ENCODE peak calls at places on chromosomes 16 and 17, in seven cellular contexts. X, G, M, S, N, E and L are unnamed samples. For H3K27me3, the result is how much of the 10 kb centered on the place peaks cover.

GRCh38 chr16:2980227-2981176 is at the start of gene PKMYT1:
- DNase-seq in E (peak), G (peak), N (peak), X (peak), S (peak), M (peak), L (peak)

GRCh38 chr17:1076299-1076981 is 79.5 kb downstream of the TIMM22 start:
- DNase-seq in M (no peak), G (no peak), S (no peak), X (no peak), E (peak), N (no peak), L (no peak)

GRCh38 chr16:14172200-14172805 is 101.2 kb downstream of the MRTFB start:
- DNase-seq in N (no peak), S (no peak), E (no peak), X (peak), G (peak), M (no peak), L (peak)

GRCh38 chr17:1577186-1577585 is 14.6 kb upstream of the PITPNA start:
- DNase-seq in E (peak), S (no peak), X (peak), M (peak), N (peak), G (peak), L (peak)

GRCh38 chr16:27752241-27752640 is 202.3 kb downstream of the KATNIP start:
- DNase-seq in N (no peak), G (no peak), M (no peak), S (no peak), E (no peak), X (no peak), L (peak)

GRCh38 chr16:57801098-57801855 is 1.0 kb downstream of the KIFC3 start:
- DNase-seq in X (no peak), M (no peak), G (peak), N (no peak), E (peak), S (peak), L (peak)

GRCh38 chr17:32970281-32970680 is 21.4 kb upstream of the SPACA3 start:
- DNase-seq in S (no peak), M (no peak), N (peak), G (peak), X (peak), E (no peak), L (peak)

GRCh38 chr17:70138309-70138865 is 30.9 kb upstream of the KCNJ2 start:
- DNase-seq in X (peak), G (peak), N (peak), E (no peak), M (no peak), S (no peak), L (no peak)

GRCh38 chr17:63694229-63694973 is 5.5 kb downstream of the LIMD2 start:
- DNase-seq in N (no peak), G (no peak), S (peak), X (no peak), M (no peak), E (peak), L (peak)

GRCh38 chr17:82414548-82415281 is 3.4 kb upstream of the HEXD start:
- DNase-seq in S (peak), E (peak), M (peak), G (peak), N (peak), X (no peak), L (peak)

GRCh38 chr16:1107141-1107540 is 11.1 kb upstream of the C1QTNF8 start:
- DNase-seq in M (no peak), N (no peak), S (no peak), G (no peak), E (no peak), X (no peak), L (no peak)

GRCh38 chr17:48219605-48220004 is 112.0 kb downstream of the SNX11 start:
- DNase-seq in S (peak), X (no peak), E (peak), N (no peak), G (no peak), M (no peak), L (no peak)

GRCh38 chr17:40538019-40538935 is 27.0 kb downstream of the CCR7 start:
- DNase-seq in N (peak), E (no peak), G (no peak), M (no peak), S (no peak), X (no peak), L (peak)

GRCh38 chr17:8488931-8489330 is 53.2 kb downstream of the NDEL1 start:
- DNase-seq in N (peak), X (peak), M (no peak), S (no peak), G (peak), E (no peak), L (peak)

GRCh38 chr16:64180136-64180900 is 941.5 kb downstream of the CDH11 start:
- DNase-seq in M (no peak), S (no peak), X (no peak), N (no peak), E (no peak), G (no peak), L (no peak)

GRCh38 chr17:40534431-40535189 is 30.7 kb downstream of the CCR7 start:
- DNase-seq in N (no peak), G (no peak), S (no peak), M (no peak), X (no peak), E (peak), L (no peak)

GRCh38 chr16:51429041-51429440 is 278.0 kb upstream of the SALL1 start:
- DNase-seq in G (peak), N (no peak), X (no peak), E (no peak), S (no peak), M (no peak), L (no peak)

GRCh38 chr16:46482895-46483294 is 138.3 kb downstream of the SHCBP1 start:
- DNase-seq in E (no peak), G (no peak), X (no peak), M (no peak), S (no peak), N (no peak), L (no peak)

GRCh38 chr17:49932131-49932723 is 36.8 kb upstream of the DLX4 start:
- DNase-seq in S (no peak), G (no peak), X (no peak), E (no peak), N (no peak), M (no peak), L (no peak)

GRCh38 chr17:35084987-35085386 is 21.5 kb upstream of the RFFL start:
- DNase-seq in E (no peak), N (no peak), S (no peak), X (no peak), M (peak), G (peak), L (no peak)

GRCh38 chr17:29176500-29177351 is 3.5 kb downstream of the MYO18A start:
- DNase-seq in S (peak), G (no peak), X (no peak), M (peak), N (peak), E (peak), L (peak)

GRCh38 chr16:84593825-84594724 is 23.8 kb downstream of the COTL1 start:
- DNase-seq in X (no peak), N (no peak), E (no peak), M (peak), G (no peak), S (no peak), L (no peak)

DNA sequence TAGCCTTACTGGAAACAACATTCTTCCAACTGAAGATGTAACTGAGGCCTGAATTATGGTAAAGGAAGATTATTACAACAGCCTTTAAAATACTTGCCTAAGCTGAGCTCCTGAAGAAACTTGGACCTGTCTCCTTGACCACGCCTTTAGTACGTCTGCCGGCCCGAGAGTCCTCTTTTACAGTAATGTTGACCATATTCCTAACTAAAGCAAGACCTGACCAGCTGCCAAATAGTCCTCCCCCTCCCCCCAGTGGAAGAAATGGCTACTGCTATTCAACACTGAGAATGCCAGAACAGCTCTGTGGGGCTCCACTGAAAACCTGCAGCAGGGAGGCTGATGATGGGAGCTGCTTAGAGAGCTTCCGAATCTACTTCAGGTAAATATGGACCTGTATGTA is 12.6 kb upstream of the FOXJ1 start:
- DNase-seq in M (no peak), G (peak), X (no peak), N (no peak), E (peak), S (peak), L (no peak)
- TF ChIP-seq CTCF in M (no peak), G (no peak), X (peak), N (no peak), E (peak), S (peak), L (no peak)

DNA sequence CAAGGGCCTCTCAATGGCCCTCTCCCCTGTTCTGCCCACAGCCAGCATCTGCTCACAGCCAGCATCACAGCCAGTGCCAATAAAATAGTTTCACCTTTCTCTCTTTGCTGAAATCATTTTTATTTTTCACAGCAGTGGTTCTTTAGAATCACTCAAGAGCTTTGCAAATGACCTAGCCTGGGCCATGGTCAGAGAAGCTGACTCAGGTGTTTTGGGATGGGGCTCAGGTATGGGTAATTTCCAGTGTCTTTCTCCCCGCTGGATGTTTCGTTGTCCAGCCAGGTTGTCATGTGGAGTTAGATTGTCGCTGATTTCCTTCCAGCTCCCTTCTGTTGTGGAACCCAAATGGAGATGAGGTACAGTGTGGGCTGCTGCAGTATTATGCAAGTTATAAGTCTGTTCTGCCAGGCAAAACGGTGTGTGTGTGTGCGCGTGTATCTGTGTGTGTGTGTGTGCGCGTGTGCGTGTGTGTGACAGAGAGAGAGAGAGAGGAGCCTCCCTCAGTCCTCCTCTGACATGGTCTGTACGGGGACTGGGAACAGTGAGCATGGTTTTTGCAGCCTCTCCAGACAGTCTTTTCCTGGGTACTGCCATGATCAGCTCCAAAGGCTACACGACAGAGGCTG is 1.3 kb upstream of the PMP22 start:
- DNase-seq in N (peak), S (no peak), M (no peak), E (peak), X (no peak), G (no peak), L (no peak)
- H3K27me3 ChIP-seq in N (under half), S (half or more), M (under half), E (half or more), X (under half), G (under half), L (under half)

GRCh38 chr17:38546396-38546795 is 59.4 kb downstream of the SRCIN1 start:
- DNase-seq in G (no peak), S (no peak), E (peak), N (no peak), X (no peak), M (no peak), L (no peak)

GRCh38 chr17:38544175-38544838 is 61.4 kb downstream of the SRCIN1 start:
- DNase-seq in N (no peak), S (no peak), X (no peak), G (no peak), M (no peak), E (peak), L (peak)

GRCh38 chr17:38543403-38544174 is 62.2 kb downstream of the SRCIN1 start:
- DNase-seq in E (peak), N (no peak), S (no peak), G (no peak), M (no peak), X (no peak), L (peak)

GRCh38 chr17:38545531-38546225 is 60.1 kb downstream of the SRCIN1 start:
- DNase-seq in M (no peak), N (no peak), G (no peak), X (no peak), E (peak), S (no peak), L (peak)

GRCh38 chr17:38544839-38545209 is 60.9 kb downstream of the SRCIN1 start:
- DNase-seq in S (no peak), N (no peak), E (peak), M (no peak), G (no peak), X (no peak), L (peak)
- TF ChIP-seq CTCF in S (peak), N (no peak), E (peak), M (no peak), G (no peak), X (no peak), L (no peak)

GRCh38 chr17:37743612-37743874 is 1.3 kb downstream of the HNF1B start:
- DNase-seq in E (peak), G (no peak), X (no peak), S (peak), M (peak), N (no peak), L (no peak)

GRCh38 chr17:37743875-37744632 is 805 bp downstream of the HNF1B start:
- DNase-seq in E (peak), M (peak), N (no peak), S (peak), G (no peak), X (no peak), L (no peak)

GRCh38 chr17:37745801-37746426 is 1.1 kb upstream of the HNF1B start:
- DNase-seq in E (no peak), X (no peak), M (peak), S (no peak), N (no peak), G (no peak), L (no peak)

GRCh38 chr17:37744961-37745800 is at the start of gene HNF1B:
- DNase-seq in E (peak), X (no peak), G (no peak), N (no peak), M (peak), S (peak), L (no peak)

GRCh38 chr17:37744633-37744927 is 279 bp downstream of the HNF1B start:
- DNase-seq in E (no peak), G (no peak), M (no peak), X (no peak), N (no peak), S (no peak), L (no peak)
- H3K27me3 ChIP-seq in E (under half), G (half or more), M (half or more), X (half or more), N (half or more), S (half or more), L (half or more)